ENCODE peak calls at places on chromosomes 11 and 22, in six cellular contexts. D is dorsolateral prefrontal cortex, R is NAMALWA, E is neural crest cell, G is HepG2, Y is NCI-H82. O is an unnamed sample.

GRCh38 chr22:48371391-48371790 is 1456.3 kb downstream of the BRD1 start:
- DNase-seq in E (no peak), D (no peak), R (no peak), G (no peak), Y (no peak), O (no peak)

GRCh38 chr22:38080847-38081635 is 2.9 kb downstream of the SLC16A8 start:
- DNase-seq in G (no peak), E (no peak), R (no peak), D (no peak), Y (peak), O (no peak)

GRCh38 chr11:9015677-9016076 is 11.9 kb upstream of the NRIP3 start:
- DNase-seq in Y (peak), D (peak), G (peak), E (peak), R (peak), O (peak)

GRCh38 chr11:78030429-78031325 is 7.6 kb upstream of the KCTD14 start:
- DNase-seq in E (no peak), R (no peak), Y (peak), G (peak), D (peak), O (peak)

GRCh38 chr22:42905702-42906183 is 48.7 kb upstream of the ARFGAP3 start:
- DNase-seq in Y (no peak), D (no peak), E (no peak), R (no peak), G (no peak), O (no peak)

GRCh38 chr22:19880786-19881569 is 26.3 kb upstream of the GNB1L start:
- DNase-seq in R (no peak), G (peak), D (no peak), E (peak), Y (no peak), O (no peak)

GRCh38 chr22:49760280-49760629 is 67.4 kb downstream of the BRD1 start:
- DNase-seq in R (no peak), Y (no peak), D (no peak), G (no peak), E (no peak), O (no peak)

GRCh38 chr11:87924125-87924524 is 251.1 kb downstream of the RAB38 start:
- DNase-seq in R (no peak), E (no peak), Y (no peak), G (no peak), D (no peak), O (no peak)

GRCh38 chr11:123020968-123021367 is 39.3 kb upstream of the BSX start:
- DNase-seq in G (peak), D (no peak), Y (peak), E (peak), R (peak), O (no peak)

O was measured in hypothalamus.